ENCODE peak calls at places on chromosomes 1 and 21, in five cellular contexts. R is ascending aorta, Q is endothelial cell of umbilical vein, S is HL-60, P is A549. X is an unnamed sample.
A peak's percentile ranks its signal among the peaks of the same experiment; 100 is the strongest.

GRCh38 chr1:66867501-66867900 is 57.2 kb downstream of the DNAI4 start:
- DNase-seq in R (no peak), Q (no peak), S (no peak), P (no peak), X (no peak)

GRCh38 chr1:24275510-24275909 is 43.6 kb upstream of the GRHL3 start:
- DNase-seq in R (no peak), Q (no peak), S (no peak), P (no peak), X (no peak)

GRCh38 chr1:201208236-201208635 is 17.6 kb downstream of the IGFN1 start:
- DNase-seq in R (no peak), Q (no peak), S (no peak), P (no peak), X (no peak)

GRCh38 chr1:187067160-187067559 is 238.4 kb downstream of the PLA2G4A start:
- DNase-seq in R (no peak), Q (no peak), S (no peak), P (no peak), X (no peak)

GRCh38 chr1:235866207-235866912 is at the start of gene LYST:
- DNase-seq in R (no peak), Q (peak; percentile 56), S (peak; percentile 62), P (peak; percentile 62), X (peak; percentile 46)

GRCh38 chr1:156726549-156727226 is 1.6 kb upstream of the METTL25B start:
- DNase-seq in R (no peak), Q (peak; percentile 62), S (peak; percentile 83), P (peak; percentile 79), X (peak; percentile 85)

GRCh38 chr1:52190500-52191252 is 48.8 kb downstream of the ZFYVE9 start:
- DNase-seq in R (no peak), Q (peak; percentile 23), S (no peak), P (no peak), X (no peak)

GRCh38 chr1:207115269-207115668 is 11.2 kb downstream of the C4BPA start:
- DNase-seq in R (no peak), Q (no peak), S (no peak), P (no peak), X (no peak)

GRCh38 chr1:3692593-3692992 is 40.3 kb downstream of the TP73 start:
- DNase-seq in R (no peak), Q (no peak), S (no peak), P (no peak), X (no peak)

GRCh38 chr1:111988377-111988742 is 1.1 kb downstream of the KCND3 start:
- DNase-seq in R (no peak), Q (no peak), S (no peak), P (no peak), X (no peak)

GRCh38 chr1:41976671-41977070 is 57.9 kb upstream of the HIVEP3 start:
- DNase-seq in R (no peak), Q (no peak), S (no peak), P (no peak), X (no peak)

GRCh38 chr21:40687625-40688024 is 159.3 kb downstream of the DSCAM start:
- DNase-seq in R (no peak), Q (no peak), S (no peak), P (no peak), X (no peak)

GRCh38 chr1:202012544-202013478 is 2.4 kb downstream of the ELF3 start:
- DNase-seq in R (no peak), Q (no peak), S (no peak), P (peak; percentile 56), X (no peak)

GRCh38 chr21:42047821-42048613 is 23.1 kb upstream of the UMODL1 start:
- DNase-seq in R (peak; percentile 80), Q (peak; percentile 62), S (no peak), P (no peak), X (peak; percentile 89)

GRCh38 chr1:74468982-74469603 is 43.3 kb downstream of the LRRC53 start:
- DNase-seq in R (no peak), Q (peak; percentile 53), S (no peak), P (peak; percentile 35), X (peak; percentile 38)

GRCh38 chr1:167482184-167482583 is 36.1 kb downstream of the CD247 start:
- DNase-seq in R (no peak), Q (no peak), S (no peak), P (no peak), X (no peak)

GRCh38 chr1:83741348-83741747 is 257.6 kb downstream of the TTLL7 start:
- DNase-seq in R (no peak), Q (no peak), S (no peak), P (no peak), X (no peak)

GRCh38 chr1:196608401-196609113 is at the start of gene KCNT2:
- DNase-seq in R (no peak), Q (peak; percentile 86), S (no peak), P (peak; percentile 59), X (peak; percentile 72)

GRCh38 chr1:205294175-205294913 is 27.2 kb downstream of the NUAK2 start:
- DNase-seq in R (no peak), Q (peak; percentile 91), S (no peak), P (peak; percentile 95), X (peak; percentile 92)

GRCh38 chr1:18434041-18434440 is 46.7 kb upstream of the KLHDC7A start:
- DNase-seq in R (no peak), Q (no peak), S (no peak), P (no peak), X (no peak)

GRCh38 chr1:107739183-107739582 is 225.8 kb downstream of the VAV3 start:
- DNase-seq in R (no peak), Q (no peak), S (peak; percentile 18), P (no peak), X (no peak)

GRCh38 chr1:236774926-236775325 is 20.2 kb upstream of the MTR start:
- DNase-seq in R (no peak), Q (peak; percentile 61), S (no peak), P (peak; percentile 37), X (no peak)

GRCh38 chr21:46425566-46425965 is 33.1 kb upstream of the DIP2A start:
- DNase-seq in R (no peak), Q (no peak), S (no peak), P (no peak), X (no peak)

GRCh38 chr1:1039145-1039910 is 19.4 kb downstream of the AGRN start:
- DNase-seq in R (no peak), Q (no peak), S (peak; percentile 57), P (no peak), X (no peak)

GRCh38 chr1:183783896-183784637 is 20.9 kb upstream of the RGL1 start:
- DNase-seq in R (no peak), Q (peak; percentile 90), S (no peak), P (no peak), X (peak; percentile 86)

GRCh38 chr1:151158751-151159251 is 2.4 kb downstream of the TNFAIP8L2 start:
- DNase-seq in R (no peak), Q (no peak), S (no peak), P (no peak), X (no peak)

GRCh38 chr21:43937898-43938309 is 72.9 kb downstream of the AGPAT3 start:
- DNase-seq in R (no peak), Q (no peak), S (peak; percentile 39), P (no peak), X (no peak)

GRCh38 chr1:15833069-15833679 is 14.3 kb upstream of the SPEN start:
- DNase-seq in R (no peak), Q (no peak), S (peak; percentile 90), P (peak; percentile 78), X (peak; percentile 25)

GRCh38 chr1:110048240-110048639 is 13.8 kb downstream of the STRIP1 start:
- DNase-seq in R (no peak), Q (no peak), S (no peak), P (no peak), X (no peak)

DNA sequence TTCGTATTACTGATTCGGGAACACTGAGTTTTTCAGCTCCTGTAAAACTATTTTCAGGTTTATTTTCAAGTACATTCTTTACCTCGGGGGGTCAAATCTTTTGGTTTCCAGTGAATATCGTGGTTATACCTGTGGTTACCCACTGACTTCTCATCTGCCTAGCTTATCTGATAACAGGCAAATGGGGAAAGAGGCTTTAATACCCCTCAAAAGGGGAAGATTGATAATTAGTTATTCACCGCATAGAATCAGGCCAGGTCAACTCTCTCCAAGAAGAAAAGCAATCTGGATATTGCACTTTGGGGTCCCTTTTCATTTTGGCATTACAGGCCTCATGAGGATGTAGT is 23.0 kb downstream of the RUNX1 start:
- DNase-seq in R (no peak), Q (no peak), S (peak; percentile 34), P (no peak), X (no peak)
- H3K4me3 ChIP-seq in R (peak overlapping the region; percentile 52), Q (no peak overlapping the region), S (no peak overlapping the region), P (no peak overlapping the region), X (no peak overlapping the region)

DNA sequence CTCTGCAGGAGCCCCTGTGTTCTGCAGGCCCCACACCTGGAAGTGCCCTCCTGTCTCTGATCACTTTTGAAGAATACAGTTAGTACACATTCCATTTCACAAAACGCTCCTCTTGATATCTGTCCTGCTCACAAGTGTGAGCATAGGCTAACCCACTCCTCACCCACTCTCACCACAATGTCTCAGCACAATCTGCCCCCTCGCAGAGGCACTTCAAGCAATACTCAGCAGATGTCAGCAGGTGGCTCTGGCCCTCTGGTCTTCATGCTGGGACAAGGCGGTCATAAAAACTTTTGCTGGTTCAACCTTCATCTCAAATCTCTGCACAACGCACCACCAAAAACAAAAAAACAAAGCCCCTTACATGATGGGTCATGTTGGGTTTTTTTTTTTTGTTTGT is 671.2 kb downstream of the MATN1 start:
- DNase-seq in R (no peak), Q (no peak), S (no peak), P (no peak), X (no peak)
- TF ChIP-seq CTCF in R (no peak), Q (no peak), S (no peak), P (no peak), X (peak; percentile 2)

DNA sequence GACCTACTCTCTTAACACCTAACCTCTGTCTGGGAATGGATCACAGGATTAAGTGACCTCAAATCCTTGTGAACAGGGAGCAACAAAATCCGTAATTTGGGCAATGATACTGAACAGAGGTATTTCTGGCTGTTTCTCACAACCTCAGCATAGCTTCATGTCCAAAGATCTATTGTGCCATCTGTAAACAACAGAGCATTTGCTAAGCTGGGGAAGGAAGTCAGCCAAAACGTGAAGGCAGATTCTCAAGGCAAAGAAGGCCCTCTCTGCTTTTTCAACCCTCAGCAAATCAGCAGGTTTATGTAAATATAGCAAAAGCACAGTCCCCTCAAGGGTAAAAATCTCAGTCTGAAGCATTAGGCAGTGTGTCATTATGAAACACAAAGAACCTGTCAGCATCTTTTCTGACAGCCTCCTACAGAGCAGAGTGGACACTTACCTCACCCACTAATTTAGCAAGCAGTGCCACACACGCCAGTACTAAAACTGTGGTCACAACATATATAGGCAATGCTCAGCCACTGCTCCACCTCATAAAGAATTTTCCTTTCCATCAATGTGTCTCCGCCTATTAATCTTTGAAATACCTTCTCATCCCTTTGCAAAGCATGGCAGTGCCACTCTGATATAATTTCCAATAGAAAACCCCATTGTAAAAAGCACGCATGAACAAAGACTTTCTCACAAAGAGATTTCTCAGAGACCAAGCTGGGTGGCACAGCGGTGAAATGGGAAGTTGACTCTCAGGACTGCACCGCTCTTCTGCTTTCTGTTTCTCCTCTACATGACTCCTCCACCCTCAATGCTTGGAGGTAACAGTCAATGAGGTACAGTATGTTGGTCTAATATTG is 188.0 kb downstream of the RERE start:
- DNase-seq in R (no peak), Q (no peak), S (peak; percentile 70), P (no peak), X (peak; percentile 22)
- H3K4me3 ChIP-seq in R (no peak overlapping the region), Q (no peak overlapping the region), S (no peak overlapping the region), P (no peak overlapping the region), X (no peak overlapping the region)

DNA sequence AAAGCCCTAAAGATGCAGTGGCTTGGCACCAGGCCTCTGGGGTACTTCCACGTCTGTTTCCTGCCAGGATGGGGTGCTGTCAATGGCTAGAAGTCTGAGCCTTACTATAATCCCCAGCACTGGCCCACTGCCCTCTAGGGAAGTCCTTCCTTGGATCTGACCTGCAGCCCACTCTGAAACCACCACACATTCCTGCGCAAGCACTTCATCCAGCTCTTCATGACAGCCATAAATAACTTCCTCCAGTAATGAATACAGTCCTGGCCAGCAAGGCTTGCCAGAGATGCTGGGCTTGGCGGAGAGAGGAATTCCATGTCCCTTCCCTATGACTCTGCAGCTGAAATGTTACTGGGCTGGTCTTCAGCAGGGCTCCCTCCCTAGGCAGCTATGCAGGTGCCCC is 32.6 kb downstream of the ALPL start:
- DNase-seq in R (no peak), Q (no peak), S (no peak), P (no peak), X (peak; percentile 52)
- TF ChIP-seq CTCF in R (no peak), Q (no peak), S (no peak), P (no peak), X (no peak)

X was measured in foreskin fibroblast.